ENCODE peak calls at places on chromosomes 13 and 19, in four cellular contexts. N is hepatocyte, E is A549, B is fibroblast of lung. Y is an unnamed sample.

GRCh38 chr13:45301263-45301662 is 39.7 kb downstream of the TPT1 start:
- DNase-seq in E (no peak), B (no peak), N (no peak), Y (no peak)

GRCh38 chr13:110307697-110308376 is 753 bp downstream of the COL4A2 start:
- DNase-seq in E (peak; percentile 36), B (peak; percentile 64), N (peak; percentile 40), Y (no peak)

GRCh38 chr19:10718205-10719196 is 622 bp downstream of the DNM2 start:
- DNase-seq in B (peak; percentile 16), N (peak; percentile 74), E (no peak), Y (peak; percentile 66)

GRCh38 chr13:113562085-113562749 is 22.3 kb upstream of the TFDP1 start:
- DNase-seq in B (peak; percentile 75), N (peak; percentile 85), E (peak; percentile 54), Y (peak; percentile 79)

GRCh38 chr19:2424686-2425621 is 2.4 kb downstream of the TIMM13 start:
- DNase-seq in E (no peak), B (peak; percentile 76), N (peak; percentile 81), Y (no peak)

GRCh38 chr13:87274209-87274819 is 396.9 kb upstream of the SLITRK5 start:
- DNase-seq in B (peak; percentile 32), E (peak; percentile 42), N (peak; percentile 79), Y (peak; percentile 27)

GRCh38 chr13:114071441-114071840 is 61.0 kb downstream of the RASA3 start:
- DNase-seq in N (no peak), B (no peak), E (no peak), Y (no peak)

GRCh38 chr13:40384976-40385857 is 281.2 kb downstream of the FOXO1 start:
- DNase-seq in E (no peak), B (peak; percentile 21), N (no peak), Y (no peak)

GRCh38 chr13:114104626-114105350 is 27.6 kb downstream of the RASA3 start:
- DNase-seq in N (no peak), B (no peak), E (no peak), Y (no peak)

GRCh38 chr19:13717194-13717643 is 47.1 kb upstream of the MRI1 start:
- DNase-seq in B (peak; percentile 52), E (no peak), N (no peak), Y (no peak)

GRCh38 chr19:40341601-40342482 is 6.4 kb downstream of the C19orf47 start:
- DNase-seq in N (no peak), B (no peak), E (no peak), Y (no peak)

GRCh38 chr13:20389696-20390525 is 135.7 kb downstream of the CRYL1 start:
- DNase-seq in B (no peak), N (no peak), E (no peak), Y (no peak)

GRCh38 chr19:18023596-18024212 is 15.7 kb downstream of the ARRDC2 start:
- DNase-seq in B (no peak), N (no peak), E (no peak), Y (peak; percentile 91)

GRCh38 chr19:2567580-2567979 is 91.7 kb downstream of the GADD45B start:
- DNase-seq in N (no peak), B (no peak), E (no peak), Y (no peak)

GRCh38 chr19:47107953-47108746 is 5.4 kb downstream of the ZC3H4 start:
- DNase-seq in N (no peak), E (no peak), B (peak; percentile 68), Y (no peak)

GRCh38 chr19:53432088-53432661 is 391 bp downstream of the ZNF761 start:
- DNase-seq in E (peak; percentile 18), N (peak; percentile 23), B (peak; percentile 6), Y (peak; percentile 35)

DNA sequence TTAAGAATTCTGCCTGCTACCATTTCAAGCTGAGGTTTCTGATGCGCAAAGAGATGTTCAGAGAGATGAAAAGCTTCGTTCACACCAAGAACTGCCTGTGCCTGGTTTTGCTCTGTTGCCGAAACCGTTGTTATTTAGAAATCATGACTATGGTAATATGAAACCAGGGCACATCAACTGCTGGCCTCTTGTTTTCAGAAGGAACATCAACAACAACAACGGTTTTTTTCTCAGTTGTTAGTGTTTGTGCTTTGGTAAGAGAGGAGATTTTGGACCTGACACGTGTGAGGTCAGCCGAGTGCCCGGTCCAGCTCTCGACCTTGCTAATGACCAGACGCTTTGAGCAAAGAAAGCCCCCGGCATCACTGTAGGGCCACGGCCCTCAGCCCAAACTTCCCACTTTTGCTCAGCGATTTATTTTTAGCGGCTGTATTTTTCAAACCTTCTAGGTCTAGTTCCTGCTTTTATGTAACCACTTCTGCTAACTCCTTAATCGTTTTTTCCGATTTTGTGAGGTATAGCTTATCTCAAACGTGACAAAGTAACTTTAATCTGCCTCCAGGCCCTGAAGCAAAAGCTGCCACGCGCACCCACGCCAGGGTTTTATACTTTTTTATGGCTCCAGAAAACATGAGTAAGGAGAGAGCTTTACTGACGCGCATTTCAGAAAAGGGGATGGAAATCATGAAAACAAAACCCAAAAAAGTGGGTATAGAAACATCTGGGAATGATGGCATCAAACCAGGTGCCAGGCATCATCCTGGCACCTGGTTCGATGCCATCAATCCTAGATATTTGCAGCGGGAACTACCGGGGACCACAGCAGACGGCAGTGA is 42.0 kb downstream of the KLF2 start:
- DNase-seq in E (no peak), N (peak; percentile 2), B (no peak), Y (no peak)
- H3K27ac ChIP-seq in E (no peak overlapping the region), N (peak overlapping the region; percentile 14), B (no peak overlapping the region), Y (peak overlapping the region; percentile 56)

GRCh38 chr19:4587527-4587926 is 28.0 kb upstream of the SEMA6B start:
- DNase-seq in N (no peak), B (no peak), E (no peak), Y (no peak)

GRCh38 chr19:4585556-4585955 is 26.1 kb upstream of the SEMA6B start:
- DNase-seq in B (no peak), E (no peak), N (no peak), Y (no peak)

GRCh38 chr19:4586691-4587090 is 27.2 kb upstream of the SEMA6B start:
- DNase-seq in E (no peak), B (no peak), N (no peak), Y (no peak)

GRCh38 chr19:4584670-4585460 is 25.4 kb upstream of the SEMA6B start:
- DNase-seq in N (no peak), B (no peak), E (no peak), Y (no peak)

GRCh38 chr19:4586245-4586644 is 26.8 kb upstream of the SEMA6B start:
- DNase-seq in E (no peak), B (no peak), N (no peak), Y (no peak)
- H3K4me2 ChIP-seq in E (no peak overlapping the region), B (no peak overlapping the region), N (no peak overlapping the region), Y (no peak overlapping the region)

DNA sequence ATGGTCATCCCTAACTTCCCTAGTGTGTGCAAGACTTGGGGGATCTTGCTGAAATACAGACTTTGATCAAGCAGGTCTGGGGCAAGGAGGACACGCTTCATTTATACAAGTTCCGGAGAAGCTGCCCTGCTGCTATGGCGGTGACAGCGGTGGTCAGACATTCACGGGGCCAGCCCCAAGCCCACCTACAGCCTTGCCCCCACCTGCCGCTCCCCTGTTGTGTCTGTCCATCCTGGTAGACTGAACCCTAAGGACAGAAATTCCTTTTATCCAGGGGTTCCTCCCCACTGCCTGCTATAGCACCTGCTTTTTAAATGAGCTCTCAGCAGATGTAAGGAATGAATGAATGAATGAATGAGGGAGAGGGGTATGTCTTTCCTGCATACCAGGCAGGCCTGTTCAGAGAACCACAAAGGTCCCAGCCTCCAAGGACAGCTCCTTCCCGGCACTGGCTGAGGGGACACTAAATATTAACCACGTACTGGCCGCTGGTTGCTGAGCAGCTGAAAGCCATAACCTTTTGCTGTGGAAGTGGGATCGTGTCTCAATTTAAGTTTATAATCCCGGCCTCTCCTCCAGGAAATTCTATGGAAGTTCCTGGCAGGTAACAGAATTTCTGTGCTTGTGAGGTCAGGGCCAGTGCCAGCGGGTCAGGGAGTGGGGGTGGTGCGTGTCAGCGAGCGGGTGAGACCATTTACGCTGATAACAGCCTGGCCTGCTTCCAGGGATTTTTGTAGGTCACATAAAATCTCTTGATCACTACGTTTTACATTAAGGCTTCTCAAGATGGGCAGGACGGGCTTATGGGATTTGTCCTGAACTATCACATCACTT is 27.1 kb downstream of the TSSK6 start:
- DNase-seq in B (peak; percentile 14), N (peak; percentile 44), E (no peak), Y (no peak)
- H3K27ac ChIP-seq in B (peak overlapping the region; percentile 87), N (peak overlapping the region; percentile 95), E (peak overlapping the region; percentile 72), Y (peak overlapping the region; percentile 42)

GRCh38 chr19:19169236-19170052 is 619 bp downstream of the MEF2B start:
- DNase-seq in B (no peak), E (no peak), N (no peak), Y (no peak)
- H3K4me2 ChIP-seq in B (no peak overlapping the region), E (no peak overlapping the region), N (peak overlapping the region; percentile 86), Y (no peak overlapping the region)

DNA sequence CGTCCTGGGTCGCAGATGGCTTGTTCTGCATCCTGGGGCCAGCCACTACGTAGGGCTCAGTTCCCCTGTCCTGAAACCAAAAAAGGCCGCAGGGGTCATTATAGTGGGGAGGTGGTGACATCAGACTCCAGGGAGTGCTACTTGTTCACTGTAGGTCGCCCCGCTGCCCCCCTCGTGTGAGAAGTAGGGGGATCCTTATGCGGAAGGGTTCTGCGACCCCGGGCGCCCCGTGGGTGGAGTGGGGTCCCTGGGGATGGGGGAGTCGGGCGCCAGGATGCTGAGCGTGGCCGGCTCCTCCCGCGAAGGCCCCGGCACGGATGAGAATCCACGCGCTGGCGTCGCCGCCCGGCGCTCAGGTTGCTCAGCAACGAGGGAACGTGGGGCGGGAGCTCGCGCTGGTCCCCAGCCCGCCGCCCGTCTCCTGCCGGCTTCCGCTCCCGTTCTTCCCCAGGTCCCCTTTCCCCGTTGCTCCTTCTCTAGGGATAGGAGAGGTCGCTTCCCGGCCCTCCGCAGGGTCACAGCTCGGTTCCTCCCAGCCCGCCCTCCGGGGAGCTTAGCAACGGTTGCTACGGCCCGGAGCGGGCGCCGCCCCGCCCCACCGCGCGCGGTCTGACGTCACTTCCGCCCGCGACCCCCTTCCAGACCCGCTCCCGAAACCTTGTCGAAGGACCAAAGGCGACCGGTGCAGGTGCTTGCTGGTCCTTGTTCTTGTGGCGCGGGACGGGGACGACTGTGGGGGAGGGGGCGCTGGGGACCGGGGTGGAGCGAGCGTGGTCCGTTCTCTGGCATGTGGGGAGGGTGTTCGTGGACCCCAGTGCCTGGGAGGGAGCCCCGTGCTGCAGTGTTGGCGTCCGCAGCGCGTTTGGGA is at the start of gene NAT14:
- DNase-seq in B (peak; percentile 62), N (peak; percentile 82), E (peak; percentile 77), Y (peak; percentile 83)
- H3K27ac ChIP-seq in B (peak within 1 kb of the TSS; percentile 96), N (peak within 1 kb of the TSS; percentile 71), E (peak within 1 kb of the TSS; percentile 93), Y (peak within 1 kb of the TSS; percentile 83)

GRCh38 chr13:95707442-95708389 is 30.8 kb downstream of the DNAJC3 start:
- DNase-seq in E (no peak), N (no peak), B (no peak), Y (no peak)
- H3K4me2 ChIP-seq in E (no peak overlapping the region), N (no peak overlapping the region), B (no peak overlapping the region), Y (no peak overlapping the region)

DNA sequence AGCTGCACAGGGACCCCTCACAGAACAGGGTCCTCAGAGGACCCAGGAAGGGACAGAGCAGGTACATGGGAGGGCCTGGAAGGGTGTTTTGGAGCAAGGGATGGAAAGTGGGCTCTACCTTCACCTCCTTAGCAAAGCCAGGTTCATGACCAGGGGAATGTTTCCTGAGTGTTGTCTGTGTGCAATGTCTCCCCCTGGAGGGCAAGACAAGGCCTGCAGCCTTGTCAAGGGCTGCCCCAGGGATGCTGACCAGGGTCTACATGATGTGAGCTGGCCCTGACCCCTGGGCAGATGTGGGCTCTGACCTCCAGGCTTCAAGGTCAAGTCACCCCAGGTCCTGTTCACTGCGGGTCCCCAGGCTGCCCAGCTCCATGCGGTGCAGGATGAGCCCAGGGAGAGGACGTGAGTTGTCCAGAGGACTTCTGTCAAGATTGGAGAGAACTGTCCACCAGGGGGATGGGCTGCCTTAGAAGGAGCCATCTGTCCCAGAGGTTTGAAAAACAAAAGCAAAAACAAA is 1.0 kb upstream of the CEACAM1 start:
- DNase-seq in E (peak; percentile 79), B (peak; percentile 7), N (peak; percentile 78), Y (peak; percentile 60)
- H3K27ac ChIP-seq in E (peak overlapping the region; percentile 63), B (no peak overlapping the region), N (peak overlapping the region; percentile 93), Y (peak overlapping the region; percentile 58)